ENCODE peak calls at places on chromosomes 16 and 17, in nine cellular contexts. L, T, N, Z, I, Q, K, U and E are unnamed samples.

GRCh38 chr17:8991514-8992285 is 26.2 kb upstream of the PIK3R5 start:
- DNase-seq in K (no peak), T (peak; percentile 45), I (peak; percentile 63), U (peak; percentile 71), L (peak; percentile 53), Z (peak; percentile 67), Q (peak; percentile 70), N (no peak), E (no peak)

GRCh38 chr16:30820952-30821421 is 34.0 kb upstream of the ZNF629 start:
- DNase-seq in T (no peak), Z (no peak), N (no peak), U (no peak), L (no peak), I (no peak), K (no peak), Q (no peak), E (no peak)

GRCh38 chr16:28549301-28549899 is 4.3 kb upstream of the SGF29 start:
- DNase-seq in L (no peak), N (no peak), U (no peak), Q (peak; percentile 47), T (no peak), K (no peak), I (peak; percentile 58), Z (no peak), E (no peak)

GRCh38 chr17:59470624-59471297 is 94.6 kb upstream of the DHX40 start:
- DNase-seq in T (no peak), K (no peak), N (no peak), Q (no peak), Z (no peak), L (no peak), I (no peak), U (no peak), E (no peak)

GRCh38 chr16:85649978-85650863 is 37.1 kb downstream of the GSE1 start:
- DNase-seq in U (no peak), I (no peak), K (no peak), N (no peak), L (no peak), Z (no peak), Q (no peak), T (no peak), E (no peak)

GRCh38 chr16:69865701-69866100 is 85.4 kb upstream of the CLEC18A start:
- DNase-seq in I (no peak), L (no peak), K (no peak), Z (no peak), Q (peak; percentile 52), U (no peak), N (peak; percentile 64), T (no peak), E (no peak)

GRCh38 chr17:35169964-35170363 is 22.3 kb downstream of the UNC45B start:
- DNase-seq in Z (no peak), Q (no peak), I (no peak), N (no peak), K (no peak), T (no peak), L (no peak), U (no peak), E (no peak)

GRCh38 chr16:50096791-50097190 is 31.0 kb downstream of the HEATR3 start:
- DNase-seq in N (peak; percentile 58), I (no peak), Q (peak; percentile 91), T (peak; percentile 36), K (no peak), U (no peak), Z (no peak), L (no peak), E (no peak)

GRCh38 chr17:27455914-27456680 is at the start of gene KSR1:
- DNase-seq in K (no peak), L (peak; percentile 80), T (peak; percentile 44), Q (peak; percentile 57), I (peak; percentile 61), N (no peak), Z (peak; percentile 72), U (peak; percentile 88), E (peak; percentile 41)

GRCh38 chr17:81096741-81097133 is 61.8 kb downstream of the BAIAP2 start:
- DNase-seq in L (no peak), T (no peak), Q (no peak), N (no peak), Z (no peak), U (no peak), I (no peak), K (no peak), E (no peak)

GRCh38 chr16:9039208-9039607 is 52.2 kb upstream of the HAPSTR1 start:
- DNase-seq in K (no peak), Q (no peak), I (no peak), L (no peak), T (no peak), Z (no peak), U (no peak), N (no peak), E (no peak)

GRCh38 chr17:48663134-48663924 is 37.2 kb upstream of the HOXB9 start:
- DNase-seq in L (no peak), I (peak; percentile 22), K (no peak), T (no peak), Q (no peak), Z (no peak), N (no peak), U (no peak), E (no peak)

GRCh38 chr17:38597375-38597774 is 8.4 kb downstream of the SRCIN1 start:
- DNase-seq in I (no peak), Q (no peak), K (no peak), L (no peak), U (no peak), N (no peak), T (no peak), Z (no peak), E (no peak)

GRCh38 chr16:48676836-48677235 is 66.9 kb upstream of the N4BP1 start:
- DNase-seq in L (no peak), Z (no peak), K (no peak), I (peak; percentile 39), T (no peak), Q (peak; percentile 18), N (no peak), U (no peak), E (no peak)

GRCh38 chr16:10552998-10553491 is 27.4 kb downstream of the EMP2 start:
- DNase-seq in T (no peak), K (no peak), Z (peak; percentile 32), Q (no peak), L (peak; percentile 5), I (no peak), N (no peak), U (no peak), E (no peak)

GRCh38 chr16:27446721-27447120 is 44.7 kb downstream of the IL21R start:
- DNase-seq in Q (no peak), K (no peak), I (no peak), T (no peak), Z (no peak), L (peak; percentile 56), N (no peak), U (no peak), E (no peak)

GRCh38 chr17:49779730-49780220 is 8.7 kb upstream of the KAT7 start:
- DNase-seq in U (peak; percentile 41), Q (peak; percentile 99), K (peak; percentile 18), N (peak; percentile 56), L (no peak), T (peak; percentile 60), Z (peak; percentile 15), I (peak; percentile 83), E (no peak)

GRCh38 chr16:5058476-5058875 is 7.3 kb downstream of the C16orf89 start:
- DNase-seq in I (no peak), L (no peak), N (no peak), U (no peak), K (no peak), T (no peak), Z (no peak), Q (no peak), E (no peak)

GRCh38 chr17:1109606-1110523 is 69.9 kb downstream of the ABR start:
- DNase-seq in U (no peak), L (peak; percentile 53), T (no peak), N (no peak), Q (no peak), Z (no peak), K (no peak), I (peak; percentile 60), E (no peak)

GRCh38 chr17:34769899-34770298 is 190.5 kb downstream of the TMEM132E start:
- DNase-seq in L (no peak), N (no peak), U (no peak), I (no peak), K (no peak), Z (no peak), Q (no peak), T (no peak), E (no peak)

GRCh38 chr17:49972486-49973270 is 3.7 kb downstream of the DLX4 start:
- DNase-seq in I (no peak), Q (no peak), U (no peak), T (no peak), L (no peak), K (no peak), N (no peak), Z (no peak), E (no peak)

GRCh38 chr16:25925466-25925865 is 233.7 kb downstream of the HS3ST4 start:
- DNase-seq in I (no peak), Q (no peak), L (no peak), T (no peak), K (no peak), U (no peak), N (no peak), Z (no peak), E (no peak)

GRCh38 chr17:48470388-48471034 is 40.5 kb upstream of the SKAP1 start:
- DNase-seq in T (no peak), Z (no peak), I (peak; percentile 47), K (no peak), L (no peak), U (no peak), N (no peak), Q (peak; percentile 81), E (no peak)

GRCh38 chr16:85935957-85936760 is 37.2 kb downstream of the IRF8 start:
- DNase-seq in T (no peak), N (no peak), L (peak; percentile 78), U (no peak), I (no peak), K (no peak), Q (no peak), Z (no peak), E (no peak)

GRCh38 chr17:57881143-57881542 is 31.3 kb upstream of the MRPS23 start:
- DNase-seq in L (no peak), K (no peak), U (no peak), I (no peak), N (no peak), T (peak; percentile 80), Z (no peak), Q (peak; percentile 95), E (no peak)

GRCh38 chr17:57940217-57940616 is 15.0 kb downstream of the CUEDC1 start:
- DNase-seq in U (no peak), Z (no peak), Q (no peak), T (no peak), K (no peak), L (no peak), N (no peak), I (no peak), E (no peak)

GRCh38 chr16:74466872-74467271 is 45.6 kb upstream of the CLEC18B start:
- DNase-seq in L (no peak), N (no peak), Z (no peak), U (no peak), T (no peak), K (no peak), I (no peak), Q (no peak), E (no peak)

GRCh38 chr17:42408076-42408475 is 15.0 kb downstream of the CAVIN1 start:
- DNase-seq in I (no peak), L (no peak), Q (no peak), K (no peak), U (no peak), T (no peak), Z (peak; percentile 70), N (no peak), E (no peak)

GRCh38 chr17:79619636-79620206 is 8.9 kb upstream of the RBFOX3 start:
- DNase-seq in Z (no peak), N (no peak), T (no peak), L (no peak), I (no peak), Q (no peak), U (peak; percentile 6), K (no peak), E (no peak)

GRCh38 chr17:64441772-64442549 is 7.0 kb upstream of the MILR1 start:
- DNase-seq in Z (no peak), K (no peak), Q (peak; percentile 65), L (no peak), T (no peak), N (no peak), U (no peak), I (no peak), E (no peak)

GRCh38 chr17:8152981-8153549 is 861 bp upstream of the PER1 start:
- DNase-seq in U (no peak), I (no peak), L (no peak), T (no peak), N (no peak), Z (no peak), K (no peak), Q (no peak), E (no peak)